ENCODE peak calls at places on chromosomes 6 and 20, in four cellular contexts. U is lower lobe of right lung, L is neural progenitor cell, M is testis. O is an unnamed sample. For H3K4me1, the result is how much of the 10 kb centered on the place peaks cover.

GRCh38 chr20:49415005-49415663 is 67.3 kb downstream of the KCNB1 start:
- DNase-seq in U (no peak), L (no peak), M (no peak), O (no peak)

GRCh38 chr20:46894579-46894958 is at the start of gene EYA2:
- DNase-seq in U (no peak), L (peak), M (peak), O (no peak)

GRCh38 chr6:122405417-122405816 is 6.0 kb downstream of the HSF2 start:
- DNase-seq in U (no peak), L (no peak), M (no peak), O (no peak)

GRCh38 chr6:149782337-149782736 is 32.8 kb downstream of the PCMT1 start:
- DNase-seq in U (no peak), L (no peak), M (no peak), O (no peak)

GRCh38 chr6:169972736-169973135 is 221.3 kb downstream of the ERMARD start:
- DNase-seq in U (no peak), L (no peak), M (no peak), O (no peak)

GRCh38 chr6:30481213-30481964 is 7.9 kb upstream of the HLA-E start:
- DNase-seq in U (no peak), L (peak), M (no peak), O (no peak)

GRCh38 chr6:12748815-12749521 is 32.4 kb downstream of the PHACTR1 start:
- DNase-seq in U (no peak), L (peak), M (peak), O (no peak)

GRCh38 chr6:34350100-34350936 is 42.2 kb downstream of the NUDT3 start:
- DNase-seq in U (no peak), L (no peak), M (no peak), O (no peak)

GRCh38 chr6:139429559-139430150 is 55.2 kb upstream of the CITED2 start:
- DNase-seq in U (peak), L (peak), M (no peak), O (no peak)

GRCh38 chr6:73984851-73985250 is 288.8 kb downstream of the CD109 start:
- DNase-seq in U (no peak), L (no peak), M (no peak), O (no peak)

GRCh38 chr20:1897486-1897885 is 2.3 kb downstream of the SIRPA start:
- DNase-seq in U (no peak), L (no peak), M (no peak), O (peak)

GRCh38 chr20:52083627-52084232 is 107.8 kb downstream of the ZFP64 start:
- DNase-seq in U (no peak), L (peak), M (peak), O (peak)

GRCh38 chr20:56222945-56223344 is 25.6 kb upstream of the MC3R start:
- DNase-seq in U (no peak), L (no peak), M (no peak), O (peak)

GRCh38 chr6:11094411-11094851 is 797 bp downstream of the SMIM13 start:
- DNase-seq in U (peak), L (peak), M (peak), O (peak)

GRCh38 chr6:45951771-45952529 is 63.7 kb downstream of the CLIC5 start:
- DNase-seq in U (no peak), L (no peak), M (no peak), O (peak)

GRCh38 chr20:17967595-17968365 is 814 bp downstream of the SNX5 start:
- DNase-seq in U (no peak), L (no peak), M (peak), O (no peak)
- H3K4me1 ChIP-seq in U (half or more), L (under half), M (under half), O (under half)

GRCh38 chr20:35738410-35739179 is 3.5 kb downstream of the RBM39 start:
- DNase-seq in U (no peak), L (no peak), M (no peak), O (no peak)
- H3K4me1 ChIP-seq in U (half or more), L (under half), M (under half), O (under half)

GRCh38 chr20:17950670-17951069 is 17.9 kb downstream of the SNX5 start:
- DNase-seq in U (no peak), L (no peak), M (no peak), O (no peak)

GRCh38 chr20:17949899-17950298 is 18.7 kb downstream of the SNX5 start:
- DNase-seq in U (no peak), L (no peak), M (no peak), O (no peak)

GRCh38 chr20:17946572-17947473 is 21.8 kb downstream of the SNX5 start:
- DNase-seq in U (no peak), L (no peak), M (no peak), O (no peak)

GRCh38 chr20:17947474-17947815 is 21.1 kb downstream of the SNX5 start:
- DNase-seq in U (no peak), L (no peak), M (no peak), O (no peak)

GRCh38 chr20:17948442-17948841 is 20.2 kb downstream of the SNX5 start:
- DNase-seq in U (no peak), L (no peak), M (no peak), O (no peak)
- H3K4me1 ChIP-seq in U (under half), L (under half), M (under half), O (under half)

GRCh38 chr6:24927985-24928735 is 7.6 kb downstream of the RIPOR2 start:
- DNase-seq in U (no peak), L (no peak), M (no peak), O (no peak)
- H3K4me1 ChIP-seq in U (under half), L (under half), M (under half), O (under half)

GRCh38 chr6:36596359-36596758 is 2.2 kb downstream of the SRSF3 start:
- DNase-seq in U (no peak), L (no peak), M (peak), O (no peak)

GRCh38 chr6:36594816-36595167 is 630 bp downstream of the SRSF3 start:
- DNase-seq in U (no peak), L (no peak), M (peak), O (no peak)

GRCh38 chr6:36594029-36594815 is at the start of gene SRSF3:
- DNase-seq in U (peak), L (peak), M (peak), O (peak)

GRCh38 chr6:36597775-36598174 is 3.6 kb downstream of the SRSF3 start:
- DNase-seq in U (no peak), L (no peak), M (no peak), O (no peak)

DNA sequence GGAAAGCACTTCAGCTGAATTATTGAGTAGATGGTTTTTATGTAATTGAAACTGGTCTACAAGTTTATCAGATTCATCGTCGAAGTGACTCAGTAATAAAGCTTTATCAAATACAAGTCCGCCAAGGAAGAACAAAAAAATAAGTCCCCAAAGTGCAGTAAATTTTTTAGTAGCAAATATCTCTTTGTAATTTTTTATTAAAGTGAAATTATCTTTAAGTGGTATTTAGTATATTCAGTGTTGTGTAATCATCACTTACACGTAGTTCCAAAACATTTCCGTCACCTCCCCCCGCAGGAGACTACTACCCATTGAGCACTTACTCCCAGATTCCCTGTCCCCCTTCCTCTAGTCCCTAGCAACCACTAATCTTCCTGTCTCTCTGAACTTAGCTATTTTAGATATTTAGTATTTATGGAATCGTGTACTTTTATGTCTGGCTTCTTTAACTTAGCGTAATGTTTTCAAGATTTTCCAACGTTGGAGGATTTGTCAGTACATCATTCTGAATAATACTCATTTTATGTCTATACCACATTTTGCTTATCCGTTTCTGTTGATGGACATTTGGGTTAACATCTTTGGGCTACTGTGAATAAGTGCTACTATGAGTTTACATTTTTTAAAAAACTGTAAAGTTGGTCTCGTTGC is 1.1 kb downstream of the SRSF3 start:
- DNase-seq in U (no peak), L (peak), M (peak), O (no peak)
- H3K4me1 ChIP-seq in U (under half), L (under half), M (under half), O (under half)

DNA sequence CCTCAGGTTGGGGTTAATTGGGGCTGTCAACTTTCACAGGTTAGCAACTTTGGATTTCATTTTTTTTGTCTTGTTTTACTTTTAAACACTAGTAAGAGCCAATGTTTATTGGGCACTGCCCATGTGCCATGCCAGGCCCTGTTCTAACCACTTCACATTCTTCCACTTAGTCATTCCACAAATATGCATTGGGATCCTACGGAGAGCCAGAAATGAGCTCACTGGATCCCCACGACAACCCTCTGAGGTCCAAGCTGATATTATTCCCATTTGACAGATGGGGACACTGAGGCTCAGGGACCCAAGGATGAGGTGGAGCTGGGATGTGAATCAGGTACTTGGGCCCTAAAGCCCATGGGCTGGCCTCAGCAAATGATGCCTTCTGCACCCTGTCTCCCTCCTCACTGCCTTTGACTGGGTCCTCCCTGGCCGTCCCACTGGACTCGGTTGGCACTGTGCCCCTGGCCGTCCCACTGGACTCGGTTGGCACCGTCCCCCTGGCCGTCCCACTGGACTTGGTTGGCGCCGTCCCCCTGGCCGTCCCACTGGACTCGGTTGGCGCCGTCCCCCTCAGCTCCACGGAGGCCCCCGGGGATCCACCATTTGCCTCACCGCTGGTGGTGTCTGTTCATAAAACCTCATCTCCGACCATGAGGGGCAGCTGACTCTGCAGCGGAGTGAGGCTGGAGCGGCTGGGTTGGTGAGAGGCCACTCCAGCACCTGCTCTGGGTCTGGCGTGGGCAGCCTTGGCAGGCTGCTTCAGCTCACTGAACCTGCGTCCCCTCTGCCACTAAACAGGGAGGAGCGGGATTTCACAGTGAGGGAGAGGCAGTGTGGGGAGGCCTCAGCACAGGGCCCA is 4.8 kb upstream of the PMEPA1 start:
- DNase-seq in U (no peak), L (no peak), M (no peak), O (no peak)
- H3K4me1 ChIP-seq in U (under half), L (under half), M (under half), O (under half)

GRCh38 chr6:5998236-5998635 is 8.5 kb downstream of the NRN1 start:
- DNase-seq in U (no peak), L (peak), M (no peak), O (no peak)
- H3K4me1 ChIP-seq in U (under half), L (under half), M (under half), O (under half)

GRCh38 chr20:23227274-23227673 is 123.3 kb upstream of the NXT1 start:
- DNase-seq in U (no peak), L (no peak), M (peak), O (no peak)
- H3K4me1 ChIP-seq in U (under half), L (under half), M (under half), O (under half)

GRCh38 chr20:43961541-43962471 is 47.2 kb downstream of the TOX2 start:
- DNase-seq in U (no peak), L (no peak), M (no peak), O (no peak)

GRCh38 chr20:43963233-43963632 is 48.6 kb downstream of the TOX2 start:
- DNase-seq in U (no peak), L (no peak), M (no peak), O (no peak)

GRCh38 chr20:43963872-43964791 is 49.5 kb downstream of the TOX2 start:
- DNase-seq in U (no peak), L (no peak), M (peak), O (no peak)

GRCh38 chr20:43961116-43961515 is 46.5 kb downstream of the TOX2 start:
- DNase-seq in U (no peak), L (no peak), M (no peak), O (no peak)

DNA sequence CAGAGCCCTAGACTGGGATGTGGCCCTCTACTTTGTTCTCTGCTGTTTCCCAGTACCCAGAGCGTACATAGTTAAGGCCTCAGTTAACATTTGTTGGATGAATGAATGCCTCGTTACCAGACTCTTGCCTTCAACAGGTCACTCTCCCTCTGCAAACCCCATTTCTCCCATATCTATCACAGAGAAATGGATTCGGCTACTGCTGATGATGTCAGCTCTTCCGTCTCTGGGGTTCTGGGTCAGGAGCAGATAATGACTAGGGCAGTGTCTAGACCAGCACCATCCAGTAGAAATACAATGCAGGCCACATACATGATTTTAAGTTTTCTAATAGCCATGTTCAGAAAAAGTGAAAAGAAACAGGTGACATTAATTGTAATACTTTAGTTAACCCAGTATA is 47.9 kb downstream of the TOX2 start:
- DNase-seq in U (no peak), L (no peak), M (no peak), O (no peak)
- H3K4me1 ChIP-seq in U (under half), L (under half), M (under half), O (under half)